ENCODE peak calls at places on chromosomes 4 and X, in six cellular contexts. F is HT1080; V is stimulated activated CD4-positive, alpha-beta T cell treated with anti-CD3 and anti-CD28 coated beads, TNF-alpha, amount 100 ng/mL, for 48 hours; I is non-pigmented ciliary epithelial cell; P is GM23338; B is WTC11. Y is an unnamed sample.

GRCh38 chr4:3463556-3464348 is 646 bp downstream of the DOK7 start:
- DNase-seq in F (no peak), V (no peak), I (no peak), P (no peak), B (no peak), Y (no peak)

GRCh38 chrX:134542485-134542884 is 82.5 kb downstream of the HPRT1 start:
- DNase-seq in F (peak), V (no peak), I (no peak), P (peak), B (no peak), Y (peak)

GRCh38 chr4:170386511-170386910 is 296.8 kb upstream of the AADAT start:
- DNase-seq in F (no peak), V (no peak), I (no peak), P (no peak), B (no peak), Y (peak)

GRCh38 chr4:15354790-15355418 is 72.9 kb upstream of the C1QTNF7 start:
- DNase-seq in F (no peak), V (no peak), I (no peak), P (no peak), B (no peak), Y (no peak)

GRCh38 chr4:166293551-166293950 is 420.5 kb downstream of the TLL1 start:
- DNase-seq in F (no peak), V (no peak), I (peak), P (no peak), B (no peak), Y (peak)

GRCh38 chrX:54633641-54634040 is 103.6 kb downstream of the GNL3L start:
- DNase-seq in F (no peak), V (no peak), I (peak), P (peak), B (peak), Y (no peak)

GRCh38 chrX:41475166-41475565 is 28.0 kb downstream of the NYX start:
- DNase-seq in F (no peak), V (no peak), I (no peak), P (peak), B (peak), Y (no peak)

GRCh38 chr4:138919094-138919936 is 96.3 kb upstream of the NOCT start:
- DNase-seq in F (peak), V (peak), I (no peak), P (peak), B (peak), Y (peak)

GRCh38 chr4:85808864-85809263 is 333.9 kb downstream of the ARHGAP24 start:
- DNase-seq in F (no peak), V (no peak), I (no peak), P (no peak), B (no peak), Y (no peak)

GRCh38 chr4:58301384-58301783 is 1191.2 kb upstream of the IGFBP7 start:
- DNase-seq in F (no peak), V (no peak), I (peak), P (peak), B (no peak), Y (no peak)

GRCh38 chr4:119315036-119315435 is 6.9 kb downstream of the FABP2 start:
- DNase-seq in F (no peak), V (no peak), I (no peak), P (no peak), B (no peak), Y (no peak)

GRCh38 chrX:5958523-5958922 is 270.1 kb downstream of the NLGN4X start:
- DNase-seq in F (no peak), V (no peak), I (no peak), P (no peak), B (no peak), Y (no peak)

GRCh38 chr4:48173055-48173991 is 39.3 kb upstream of the TXK start:
- DNase-seq in F (peak), V (no peak), I (no peak), P (peak), B (no peak), Y (peak)

GRCh38 chrX:150870487-150871340 is 27.8 kb downstream of the CD99L2 start:
- DNase-seq in F (no peak), V (no peak), I (no peak), P (no peak), B (no peak), Y (no peak)